ENCODE peak calls at places on chromosomes 3 and 15, in eight cellular contexts. O, B, J, G, M, X, I and P are unnamed samples.

GRCh38 chr3:125684199-125684598 is 88.9 kb upstream of the OSBPL11 start:
- ATAC-seq in O (peak; percentile 37), X (no peak), M (no peak), J (no peak), G (no peak), B (no peak), I (peak; percentile 48), P (no peak)

GRCh38 chr15:101641134-101641764 is 10.9 kb downstream of the TM2D3 start:
- ATAC-seq in B (peak; percentile 81), I (peak; percentile 68), G (peak; percentile 78), J (peak; percentile 69), O (peak; percentile 42), X (no peak), M (peak; percentile 73), P (peak; percentile 71)

GRCh38 chr3:64042952-64043351 is 19.7 kb upstream of the PSMD6 start:
- ATAC-seq in I (no peak), G (no peak), M (no peak), J (no peak), O (no peak), B (no peak), X (no peak), P (no peak)

GRCh38 chr3:72982653-72983366 is 13.8 kb upstream of the PPP4R2 start:
- ATAC-seq in J (no peak), I (no peak), M (no peak), X (no peak), G (no peak), O (no peak), B (no peak), P (no peak)

GRCh38 chr3:189790658-189791057 is 159.5 kb downstream of the TP63 start:
- ATAC-seq in J (no peak), I (no peak), B (no peak), G (no peak), M (no peak), X (no peak), O (no peak), P (peak; percentile 60)

GRCh38 chr3:43995929-43996378 is 245.7 kb upstream of the TOPAZ1 start:
- ATAC-seq in O (no peak), G (no peak), X (peak; percentile 7), I (no peak), B (no peak), J (peak; percentile 17), M (no peak), P (no peak)

GRCh38 chr15:90201944-90202375 is 830 bp downstream of the SEMA4B start:
- ATAC-seq in X (no peak), I (no peak), G (no peak), J (no peak), B (no peak), O (no peak), M (no peak), P (peak; percentile 7)

GRCh38 chr3:169759256-169759655 is 5.6 kb downstream of the TERC start:
- ATAC-seq in X (peak; percentile 79), M (no peak), J (peak; percentile 63), G (peak; percentile 45), B (peak; percentile 60), O (no peak), I (no peak), P (peak; percentile 41)

GRCh38 chr15:99408236-99409096 is 157.2 kb downstream of the LRRC28 start:
- ATAC-seq in I (peak; percentile 65), J (no peak), O (peak; percentile 26), M (no peak), G (no peak), B (no peak), X (no peak), P (no peak)

GRCh38 chr3:196115678-196116083 is 33.8 kb upstream of the TFRC start:
- ATAC-seq in B (no peak), M (peak; percentile 66), X (no peak), J (no peak), I (no peak), G (peak; percentile 64), O (no peak), P (no peak)

GRCh38 chr15:89982315-89983055 is 18.6 kb upstream of the ZNF710 start:
- ATAC-seq in M (no peak), I (no peak), O (no peak), G (no peak), X (no peak), J (no peak), B (no peak), P (no peak)

GRCh38 chr15:39472661-39473657 is 107.9 kb upstream of the THBS1 start:
- ATAC-seq in M (no peak), I (peak; percentile 95), J (no peak), X (no peak), B (no peak), G (no peak), O (peak; percentile 96), P (peak; percentile 44)

GRCh38 chr15:60362318-60363023 is 35.3 kb downstream of the ANXA2 start:
- ATAC-seq in J (peak; percentile 80), M (no peak), G (peak; percentile 73), B (peak; percentile 61), O (peak; percentile 79), I (peak; percentile 32), X (peak; percentile 98), P (peak; percentile 77)

GRCh38 chr3:183768114-183768513 is 57.3 kb downstream of the MAP6D1 start:
- ATAC-seq in B (no peak), J (no peak), X (no peak), I (no peak), G (no peak), O (no peak), M (no peak), P (no peak)

GRCh38 chr3:188133219-188133618 is 20.7 kb upstream of the LPP start:
- ATAC-seq in G (no peak), B (no peak), I (no peak), O (no peak), J (no peak), M (no peak), X (peak; percentile 82), P (peak; percentile 80)

GRCh38 chr15:100056411-100057072 is 285.2 kb downstream of the ADAMTS17 start:
- ATAC-seq in G (no peak), M (no peak), X (no peak), B (no peak), O (no peak), I (no peak), J (no peak), P (no peak)

GRCh38 chr15:82275410-82275809 is 12.8 kb downstream of the SAXO2 start:
- ATAC-seq in M (no peak), I (no peak), O (no peak), J (no peak), X (no peak), B (no peak), G (no peak), P (no peak)